ENCODE peak calls at places on chromosomes 5 and 9, in five cellular contexts. L is neuronal stem cell, D is HFF-Myc, W is cardiac fibroblast, T is fibroblast of the aortic adventitia. U is an unnamed sample.

GRCh38 chr5:143920772-143921171 is 108.8 kb downstream of the HMHB1 start:
- DNase-seq in L (no peak), D (no peak), W (peak), T (peak), U (peak)

GRCh38 chr9:123044556-123044955 is 11.1 kb downstream of the GPR21 start:
- DNase-seq in L (no peak), D (peak), W (peak), T (peak), U (peak)

GRCh38 chr9:37951671-37952579 is 48.0 kb upstream of the SLC25A51 start:
- DNase-seq in L (no peak), D (no peak), W (peak), T (no peak), U (no peak)

GRCh38 chr5:90802695-90803317 is 244.2 kb downstream of the ADGRV1 start:
- DNase-seq in L (peak), D (peak), W (peak), T (peak), U (peak)

GRCh38 chr9:137129089-137129455 is 9.9 kb upstream of the GRIN1 start:
- DNase-seq in L (no peak), D (no peak), W (peak), T (peak), U (no peak)

GRCh38 chr9:90103771-90104170 is 499.0 kb downstream of the GADD45G start:
- DNase-seq in L (no peak), D (no peak), W (no peak), T (no peak), U (no peak)

GRCh38 chr9:98450486-98450885 is 195.0 kb upstream of the TBC1D2 start:
- DNase-seq in L (no peak), D (no peak), W (peak), T (peak), U (peak)

GRCh38 chr5:36877667-36878420 is 1.3 kb downstream of the NIPBL start:
- DNase-seq in L (no peak), D (no peak), W (peak), T (peak), U (peak)

GRCh38 chr9:97075289-97075870 is 36.4 kb upstream of the CTSV start:
- DNase-seq in L (no peak), D (no peak), W (no peak), T (no peak), U (no peak)

GRCh38 chr5:176360894-176361436 is 599 bp downstream of the KIAA1191 start:
- DNase-seq in L (peak), D (no peak), W (peak), T (peak), U (no peak)

GRCh38 chr9:134983506-134984371 is 66.0 kb upstream of the FCN1 start:
- DNase-seq in L (no peak), D (no peak), W (no peak), T (no peak), U (no peak)

GRCh38 chr5:150138551-150139265 is 16.9 kb downstream of the PDGFRB start:
- DNase-seq in L (peak), D (no peak), W (peak), T (peak), U (peak)

GRCh38 chr5:116178925-116179324 is 94.1 kb downstream of the COMMD10 start:
- DNase-seq in L (no peak), D (no peak), W (no peak), T (no peak), U (no peak)

DNA sequence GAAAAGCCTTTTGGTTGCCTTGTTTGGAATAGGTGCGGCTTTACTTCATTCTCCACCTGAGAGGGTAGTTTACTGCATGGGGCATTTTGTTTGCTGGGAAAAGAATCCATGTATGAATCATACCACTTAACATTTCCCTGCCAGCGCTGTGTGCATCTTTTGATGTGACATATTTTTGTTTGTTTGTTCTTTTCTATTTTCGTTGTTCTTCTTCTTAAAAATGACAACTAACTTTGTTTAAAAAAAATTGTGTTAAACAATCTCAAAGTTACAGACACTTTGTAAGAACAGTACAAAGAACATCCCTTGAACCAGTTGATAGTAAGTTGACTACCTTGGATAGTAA is 113.2 kb downstream of the GCNT1 start:
- DNase-seq in L (no peak), D (no peak), W (peak), T (no peak), U (no peak)
- H3K4me3 ChIP-seq in L (no peak), D (no peak), W (no peak), T (no peak), U (no peak)

GRCh38 chr9:129493714-129494047 is 127.2 kb downstream of the C9orf50 start:
- DNase-seq in L (no peak), D (no peak), W (no peak), T (no peak), U (no peak)

GRCh38 chr9:129496187-129497063 is 124.5 kb downstream of the C9orf50 start:
- DNase-seq in L (peak), D (no peak), W (peak), T (peak), U (peak)

GRCh38 chr9:129493002-129493713 is 127.7 kb downstream of the C9orf50 start:
- DNase-seq in L (no peak), D (no peak), W (no peak), T (no peak), U (no peak)

GRCh38 chr9:129495422-129496186 is 125.3 kb downstream of the C9orf50 start:
- DNase-seq in L (peak), D (peak), W (peak), T (peak), U (peak)

DNA sequence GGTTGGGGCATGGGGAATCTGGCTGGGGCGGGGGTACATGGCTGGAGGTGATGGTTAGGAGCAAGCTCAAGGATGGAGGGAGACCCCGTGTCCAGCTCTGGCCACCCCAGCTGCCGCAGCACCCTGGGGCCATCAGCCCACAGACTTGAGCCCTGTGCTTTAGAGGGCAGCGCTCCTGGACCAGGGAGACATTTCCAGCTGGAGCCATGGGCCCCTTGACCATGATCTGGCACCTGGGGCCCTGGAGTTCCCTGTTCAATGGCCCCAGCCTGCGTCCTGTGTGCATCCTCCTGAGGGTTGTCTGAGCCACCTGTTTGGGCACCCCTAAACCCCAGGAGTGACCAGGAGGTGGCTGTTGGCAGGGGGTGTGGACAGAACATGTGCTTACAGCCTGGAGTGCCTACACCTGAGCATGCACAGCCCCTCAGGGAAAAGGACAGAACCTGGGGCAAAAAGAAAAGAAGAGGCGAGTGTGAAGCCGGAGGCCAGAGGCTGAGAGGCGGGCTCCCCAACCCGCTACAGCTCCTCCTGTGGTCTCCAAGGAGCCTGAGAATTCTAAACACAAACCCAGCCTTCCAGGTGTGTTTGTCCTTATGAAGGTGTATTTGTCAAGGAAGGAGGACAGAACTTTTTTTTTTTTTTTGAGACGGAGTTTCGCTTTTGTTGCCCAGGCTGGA is 126.7 kb downstream of the C9orf50 start:
- DNase-seq in L (no peak), D (no peak), W (no peak), T (no peak), U (no peak)
- H3K4me3 ChIP-seq in L (no peak), D (no peak), W (no peak), T (no peak), U (no peak)

DNA sequence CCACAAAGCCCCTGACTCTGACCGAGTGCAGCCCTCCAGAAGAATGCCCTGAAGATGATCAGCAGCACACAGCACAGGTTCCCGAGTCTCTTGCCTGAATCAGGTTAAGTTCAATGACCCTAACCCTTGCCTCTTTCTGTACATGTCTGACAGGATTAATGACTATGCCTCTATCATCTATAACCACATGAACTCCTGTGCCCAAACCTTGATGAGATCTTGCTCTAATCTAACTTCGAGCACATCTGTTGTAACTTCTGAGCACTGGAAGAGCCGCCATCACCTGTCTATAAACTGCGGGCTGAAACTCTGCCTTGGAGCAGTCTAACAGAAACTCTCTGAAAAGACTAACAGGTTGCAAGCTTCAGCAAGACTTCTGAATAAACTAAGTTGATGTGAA is 44.6 kb downstream of the SERINC5 start:
- DNase-seq in L (no peak), D (no peak), W (no peak), T (no peak), U (no peak)
- H3K4me3 ChIP-seq in L (no peak), D (no peak), W (no peak), T (no peak), U (no peak)

GRCh38 chr5:141510850-141511718 is 22.2 kb downstream of the PCDHGC5 start:
- DNase-seq in L (no peak), D (no peak), W (no peak), T (no peak), U (no peak)
- H3K4me3 ChIP-seq in L (no peak), D (no peak), W (no peak), T (no peak), U (no peak)

GRCh38 chr5:134524826-134525686 is at the start of gene JADE2:
- DNase-seq in L (no peak), D (no peak), W (peak), T (peak), U (peak)

GRCh38 chr5:134527156-134527960 is 1.9 kb downstream of the JADE2 start:
- DNase-seq in L (peak), D (no peak), W (peak), T (peak), U (peak)

GRCh38 chr5:134526483-134527155 is 1.1 kb downstream of the JADE2 start:
- DNase-seq in L (peak), D (no peak), W (peak), T (no peak), U (peak)

GRCh38 chr5:134524219-134524825 is 1.1 kb upstream of the JADE2 start:
- DNase-seq in L (no peak), D (no peak), W (peak), T (peak), U (peak)

GRCh38 chr5:134525687-134526482 is 415 bp downstream of the JADE2 start:
- DNase-seq in L (peak), D (no peak), W (peak), T (peak), U (peak)
- H3K4me3 ChIP-seq in L (peak), D (peak), W (peak), T (peak), U (peak)

GRCh38 chr5:180068519-180069090 is 3.0 kb downstream of the RNF130 start:
- DNase-seq in L (no peak), D (no peak), W (no peak), T (no peak), U (no peak)
- H3K4me3 ChIP-seq in L (peak), D (no peak), W (no peak), T (no peak), U (no peak)

DNA sequence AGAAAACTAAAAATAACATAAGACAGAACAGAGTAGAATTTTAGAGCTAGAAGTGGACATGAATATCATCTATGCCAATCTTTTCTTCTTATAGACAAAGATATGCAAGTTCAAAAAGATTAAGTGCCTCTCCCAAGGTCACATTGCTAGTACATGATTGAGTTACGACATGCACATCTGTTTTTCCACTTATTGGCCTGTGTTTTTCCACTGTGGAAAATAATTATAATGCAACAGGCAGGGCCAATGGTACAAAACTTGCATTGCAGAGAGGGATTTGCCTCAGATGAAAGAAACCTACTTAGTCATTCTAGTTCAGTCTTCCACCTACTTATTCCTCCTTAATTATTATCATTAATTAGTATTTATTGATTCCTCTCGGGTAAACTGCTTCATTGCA is 407.8 kb upstream of the SGCD start:
- DNase-seq in L (no peak), D (no peak), W (no peak), T (no peak), U (no peak)
- H3K4me3 ChIP-seq in L (no peak), D (no peak), W (no peak), T (no peak), U (no peak)